ENCODE peak calls at places on chromosomes 11 and 22, in five cellular contexts. One of them, this sample, is unnamed.

GRCh38 chr22:46957521-46957920 is 195.1 kb downstream of the TBC1D22A start:
- DNase-seq in activated CD8-positive, alpha-beta memory T cell treated with anti-CD3 and anti-CD28 coated beads for 1 hour: no peak
- DNase-seq in HT1080: no peak
- DNase-seq in neuronal stem cell: no peak
- DNase-seq in small intestine: no peak
- DNase-seq in this sample: no peak

GRCh38 chr22:19891350-19892248 is 36.9 kb upstream of the GNB1L start:
- DNase-seq in activated CD8-positive, alpha-beta memory T cell treated with anti-CD3 and anti-CD28 coated beads for 1 hour: peak
- DNase-seq in neuronal stem cell: peak
- DNase-seq in small intestine: peak
- DNase-seq in HT1080: peak
- DNase-seq in this sample: no peak

GRCh38 chr11:20627026-20627425 is 27.6 kb downstream of the SLC6A5 start:
- DNase-seq in activated CD8-positive, alpha-beta memory T cell treated with anti-CD3 and anti-CD28 coated beads for 1 hour: no peak
- DNase-seq in HT1080: no peak
- DNase-seq in neuronal stem cell: no peak
- DNase-seq in small intestine: no peak
- DNase-seq in this sample: no peak

GRCh38 chr22:49749885-49750510 is 77.7 kb downstream of the BRD1 start:
- DNase-seq in small intestine: no peak
- DNase-seq in activated CD8-positive, alpha-beta memory T cell treated with anti-CD3 and anti-CD28 coated beads for 1 hour: no peak
- DNase-seq in HT1080: no peak
- DNase-seq in neuronal stem cell: no peak
- DNase-seq in this sample: no peak

GRCh38 chr11:112655386-112655785 is 305.8 kb upstream of the NCAM1 start:
- DNase-seq in activated CD8-positive, alpha-beta memory T cell treated with anti-CD3 and anti-CD28 coated beads for 1 hour: no peak
- DNase-seq in neuronal stem cell: no peak
- DNase-seq in HT1080: peak
- DNase-seq in small intestine: no peak
- DNase-seq in this sample: no peak

GRCh38 chr11:71452354-71453020 is 516 bp upstream of the NADSYN1 start:
- DNase-seq in HT1080: no peak
- DNase-seq in small intestine: peak
- DNase-seq in activated CD8-positive, alpha-beta memory T cell treated with anti-CD3 and anti-CD28 coated beads for 1 hour: peak
- DNase-seq in neuronal stem cell: no peak
- DNase-seq in this sample: no peak

GRCh38 chr11:64510759-64511158 is 80.3 kb upstream of the SLC22A12 start:
- DNase-seq in activated CD8-positive, alpha-beta memory T cell treated with anti-CD3 and anti-CD28 coated beads for 1 hour: no peak
- DNase-seq in HT1080: no peak
- DNase-seq in small intestine: no peak
- DNase-seq in neuronal stem cell: no peak
- DNase-seq in this sample: no peak

GRCh38 chr11:70107191-70107590 is 29.1 kb downstream of the ANO1 start:
- DNase-seq in activated CD8-positive, alpha-beta memory T cell treated with anti-CD3 and anti-CD28 coated beads for 1 hour: no peak
- DNase-seq in neuronal stem cell: no peak
- DNase-seq in small intestine: no peak
- DNase-seq in HT1080: no peak
- DNase-seq in this sample: no peak

GRCh38 chr11:3835100-3835485 is 5.7 kb downstream of the RHOG start:
- DNase-seq in activated CD8-positive, alpha-beta memory T cell treated with anti-CD3 and anti-CD28 coated beads for 1 hour: no peak
- DNase-seq in neuronal stem cell: no peak
- DNase-seq in small intestine: peak
- DNase-seq in HT1080: peak
- DNase-seq in this sample: no peak

GRCh38 chr22:26711205-26711958 is 54.0 kb downstream of the MIAT start:
- DNase-seq in HT1080: peak
- DNase-seq in activated CD8-positive, alpha-beta memory T cell treated with anti-CD3 and anti-CD28 coated beads for 1 hour: no peak
- DNase-seq in small intestine: peak
- DNase-seq in neuronal stem cell: no peak
- DNase-seq in this sample: no peak

GRCh38 chr11:79547256-79547655 is 106.4 kb upstream of the TENM4 start:
- DNase-seq in activated CD8-positive, alpha-beta memory T cell treated with anti-CD3 and anti-CD28 coated beads for 1 hour: no peak
- DNase-seq in small intestine: no peak
- DNase-seq in neuronal stem cell: no peak
- DNase-seq in HT1080: no peak
- DNase-seq in this sample: no peak

GRCh38 chr11:32052218-32052617 is 38.7 kb upstream of the RCN1 start:
- DNase-seq in activated CD8-positive, alpha-beta memory T cell treated with anti-CD3 and anti-CD28 coated beads for 1 hour: peak
- DNase-seq in small intestine: peak
- DNase-seq in HT1080: peak
- DNase-seq in neuronal stem cell: peak
- DNase-seq in this sample: peak

GRCh38 chr11:60830478-60831142 is 11.3 kb upstream of the CCDC86 start:
- DNase-seq in neuronal stem cell: no peak
- DNase-seq in small intestine: no peak
- DNase-seq in HT1080: no peak
- DNase-seq in activated CD8-positive, alpha-beta memory T cell treated with anti-CD3 and anti-CD28 coated beads for 1 hour: no peak
- DNase-seq in this sample: no peak

GRCh38 chr22:38774496-38775166 is 18.8 kb upstream of the SUN2 start:
- DNase-seq in activated CD8-positive, alpha-beta memory T cell treated with anti-CD3 and anti-CD28 coated beads for 1 hour: no peak
- DNase-seq in HT1080: no peak
- DNase-seq in small intestine: no peak
- DNase-seq in neuronal stem cell: no peak
- DNase-seq in this sample: no peak

GRCh38 chr11:116217006-116217405 is 555.8 kb downstream of the BUD13 start:
- DNase-seq in small intestine: peak
- DNase-seq in neuronal stem cell: no peak
- DNase-seq in activated CD8-positive, alpha-beta memory T cell treated with anti-CD3 and anti-CD28 coated beads for 1 hour: no peak
- DNase-seq in HT1080: no peak
- DNase-seq in this sample: no peak

GRCh38 chr11:88035271-88035670 is 140.0 kb downstream of the RAB38 start:
- DNase-seq in HT1080: peak
- DNase-seq in neuronal stem cell: no peak
- DNase-seq in small intestine: no peak
- DNase-seq in activated CD8-positive, alpha-beta memory T cell treated with anti-CD3 and anti-CD28 coated beads for 1 hour: no peak
- DNase-seq in this sample: no peak

GRCh38 chr22:39650996-39651782 is 80.6 kb downstream of the CACNA1I start:
- DNase-seq in HT1080: no peak
- DNase-seq in small intestine: no peak
- DNase-seq in neuronal stem cell: no peak
- DNase-seq in activated CD8-positive, alpha-beta memory T cell treated with anti-CD3 and anti-CD28 coated beads for 1 hour: no peak
- DNase-seq in this sample: no peak

GRCh38 chr11:13261600-13262061 is 16.0 kb upstream of the BMAL1 start:
- DNase-seq in HT1080: peak
- DNase-seq in activated CD8-positive, alpha-beta memory T cell treated with anti-CD3 and anti-CD28 coated beads for 1 hour: no peak
- DNase-seq in neuronal stem cell: no peak
- DNase-seq in small intestine: peak
- DNase-seq in this sample: peak

GRCh38 chr22:23604939-23605712 is 25.0 kb upstream of the IGLL1 start:
- DNase-seq in neuronal stem cell: no peak
- DNase-seq in activated CD8-positive, alpha-beta memory T cell treated with anti-CD3 and anti-CD28 coated beads for 1 hour: no peak
- DNase-seq in HT1080: no peak
- DNase-seq in small intestine: no peak
- DNase-seq in this sample: no peak

GRCh38 chr22:40799008-40799407 is 20.1 kb downstream of the SLC25A17 start:
- DNase-seq in small intestine: no peak
- DNase-seq in HT1080: no peak
- DNase-seq in activated CD8-positive, alpha-beta memory T cell treated with anti-CD3 and anti-CD28 coated beads for 1 hour: no peak
- DNase-seq in neuronal stem cell: no peak
- DNase-seq in this sample: no peak

GRCh38 chr22:40176921-40177737 is 596 bp upstream of the TNRC6B start:
- DNase-seq in neuronal stem cell: no peak
- DNase-seq in activated CD8-positive, alpha-beta memory T cell treated with anti-CD3 and anti-CD28 coated beads for 1 hour: peak
- DNase-seq in small intestine: peak
- DNase-seq in HT1080: peak
- DNase-seq in this sample: peak

GRCh38 chr11:68454767-68455166 is 5.8 kb upstream of the PPP6R3 start:
- DNase-seq in activated CD8-positive, alpha-beta memory T cell treated with anti-CD3 and anti-CD28 coated beads for 1 hour: no peak
- DNase-seq in small intestine: peak
- DNase-seq in HT1080: peak
- DNase-seq in neuronal stem cell: no peak
- DNase-seq in this sample: no peak

GRCh38 chr11:63667993-63668392 is 3.2 kb downstream of the ATL3 start:
- DNase-seq in small intestine: no peak
- DNase-seq in activated CD8-positive, alpha-beta memory T cell treated with anti-CD3 and anti-CD28 coated beads for 1 hour: no peak
- DNase-seq in HT1080: peak
- DNase-seq in neuronal stem cell: no peak
- DNase-seq in this sample: peak

GRCh38 chr22:17272511-17272991 is 53.3 kb upstream of the ADA2 start:
- DNase-seq in activated CD8-positive, alpha-beta memory T cell treated with anti-CD3 and anti-CD28 coated beads for 1 hour: no peak
- DNase-seq in HT1080: no peak
- DNase-seq in neuronal stem cell: no peak
- DNase-seq in small intestine: no peak
- DNase-seq in this sample: no peak

GRCh38 chr11:75554258-75555022 is 7.6 kb upstream of the SERPINH1 start:
- DNase-seq in activated CD8-positive, alpha-beta memory T cell treated with anti-CD3 and anti-CD28 coated beads for 1 hour: no peak
- DNase-seq in HT1080: peak
- DNase-seq in small intestine: no peak
- DNase-seq in neuronal stem cell: peak
- DNase-seq in this sample: no peak

GRCh38 chr11:107040447-107041444 is 22.5 kb upstream of the GUCY1A2 start:
- DNase-seq in small intestine: no peak
- DNase-seq in neuronal stem cell: no peak
- DNase-seq in activated CD8-positive, alpha-beta memory T cell treated with anti-CD3 and anti-CD28 coated beads for 1 hour: no peak
- DNase-seq in HT1080: peak
- DNase-seq in this sample: no peak

GRCh38 chr11:44634401-44635281 is 69.2 kb downstream of the CD82 start:
- DNase-seq in neuronal stem cell: peak
- DNase-seq in activated CD8-positive, alpha-beta memory T cell treated with anti-CD3 and anti-CD28 coated beads for 1 hour: no peak
- DNase-seq in small intestine: no peak
- DNase-seq in HT1080: peak
- DNase-seq in this sample: no peak

GRCh38 chr11:126147268-126148111 is 64.0 kb downstream of the RPUSD4 start:
- DNase-seq in HT1080: no peak
- DNase-seq in activated CD8-positive, alpha-beta memory T cell treated with anti-CD3 and anti-CD28 coated beads for 1 hour: no peak
- DNase-seq in neuronal stem cell: peak
- DNase-seq in small intestine: peak
- DNase-seq in this sample: no peak

GRCh38 chr11:110988731-110989130 is 256.8 kb upstream of the POU2AF2 start:
- DNase-seq in neuronal stem cell: no peak
- DNase-seq in activated CD8-positive, alpha-beta memory T cell treated with anti-CD3 and anti-CD28 coated beads for 1 hour: no peak
- DNase-seq in small intestine: no peak
- DNase-seq in HT1080: no peak
- DNase-seq in this sample: no peak

GRCh38 chr22:27799334-27800249 is 2.0 kb downstream of the MN1 start:
- DNase-seq in small intestine: no peak
- DNase-seq in activated CD8-positive, alpha-beta memory T cell treated with anti-CD3 and anti-CD28 coated beads for 1 hour: no peak
- DNase-seq in neuronal stem cell: no peak
- DNase-seq in HT1080: no peak
- DNase-seq in this sample: no peak

GRCh38 chr11:72233056-72233772 is 8.6 kb downstream of the INPPL1 start:
- DNase-seq in small intestine: no peak
- DNase-seq in HT1080: no peak
- DNase-seq in neuronal stem cell: no peak
- DNase-seq in activated CD8-positive, alpha-beta memory T cell treated with anti-CD3 and anti-CD28 coated beads for 1 hour: no peak
- DNase-seq in this sample: no peak

GRCh38 chr11:64044730-64045386 is 9.1 kb downstream of the FLRT1 start:
- DNase-seq in activated CD8-positive, alpha-beta memory T cell treated with anti-CD3 and anti-CD28 coated beads for 1 hour: no peak
- DNase-seq in neuronal stem cell: no peak
- DNase-seq in HT1080: no peak
- DNase-seq in small intestine: no peak
- DNase-seq in this sample: no peak

GRCh38 chr11:68380786-68381622 is 68.6 kb downstream of the LRP5 start:
- DNase-seq in neuronal stem cell: no peak
- DNase-seq in HT1080: no peak
- DNase-seq in activated CD8-positive, alpha-beta memory T cell treated with anti-CD3 and anti-CD28 coated beads for 1 hour: no peak
- DNase-seq in small intestine: no peak
- DNase-seq in this sample: no peak

GRCh38 chr11:56905936-56906335 is 82.8 kb upstream of the OR5AK2 start:
- DNase-seq in neuronal stem cell: no peak
- DNase-seq in HT1080: no peak
- DNase-seq in activated CD8-positive, alpha-beta memory T cell treated with anti-CD3 and anti-CD28 coated beads for 1 hour: no peak
- DNase-seq in small intestine: no peak
- DNase-seq in this sample: no peak

GRCh38 chr11:122902951-122903350 is 20.4 kb downstream of the JHY start:
- DNase-seq in neuronal stem cell: no peak
- DNase-seq in HT1080: no peak
- DNase-seq in activated CD8-positive, alpha-beta memory T cell treated with anti-CD3 and anti-CD28 coated beads for 1 hour: no peak
- DNase-seq in small intestine: no peak
- DNase-seq in this sample: no peak

GRCh38 chr11:1826552-1827094 is 8.2 kb upstream of the SYT8 start:
- DNase-seq in small intestine: peak
- DNase-seq in activated CD8-positive, alpha-beta memory T cell treated with anti-CD3 and anti-CD28 coated beads for 1 hour: no peak
- DNase-seq in neuronal stem cell: no peak
- DNase-seq in HT1080: peak
- DNase-seq in this sample: peak

GRCh38 chr11:48101958-48102357 is 114.7 kb upstream of the OR4B1 start:
- DNase-seq in HT1080: no peak
- DNase-seq in neuronal stem cell: no peak
- DNase-seq in small intestine: peak
- DNase-seq in activated CD8-positive, alpha-beta memory T cell treated with anti-CD3 and anti-CD28 coated beads for 1 hour: no peak
- DNase-seq in this sample: no peak

GRCh38 chr11:77172666-77172982 is 44.6 kb downstream of the MYO7A start:
- DNase-seq in small intestine: no peak
- DNase-seq in activated CD8-positive, alpha-beta memory T cell treated with anti-CD3 and anti-CD28 coated beads for 1 hour: no peak
- DNase-seq in HT1080: no peak
- DNase-seq in neuronal stem cell: no peak
- DNase-seq in this sample: no peak

GRCh38 chr11:14393889-14394288 is 34.9 kb upstream of the RRAS2 start:
- DNase-seq in HT1080: no peak
- DNase-seq in small intestine: no peak
- DNase-seq in activated CD8-positive, alpha-beta memory T cell treated with anti-CD3 and anti-CD28 coated beads for 1 hour: no peak
- DNase-seq in neuronal stem cell: no peak
- DNase-seq in this sample: no peak

GRCh38 chr11:73838443-73839122 is 38.1 kb downstream of the COA4 start:
- DNase-seq in activated CD8-positive, alpha-beta memory T cell treated with anti-CD3 and anti-CD28 coated beads for 1 hour: no peak
- DNase-seq in small intestine: no peak
- DNase-seq in neuronal stem cell: no peak
- DNase-seq in HT1080: peak
- DNase-seq in this sample: no peak